ENCODE peak calls at places on chromosomes 5 and 9, in nine cellular contexts. One of them, this sample, is unnamed.

GRCh38 chr5:96177303-96177869 is 215.7 kb upstream of the ELL2 start:
- DNase-seq in HCT116: peak; percentile 12
- DNase-seq in esophagus squamous epithelium: no peak
- DNase-seq in tibial nerve: no peak
- DNase-seq in spleen: no peak
- DNase-seq in heart left ventricle: no peak
- DNase-seq in Peyer's patch: no peak
- DNase-seq in breast epithelium: no peak
- DNase-seq in ovary: no peak
- DNase-seq in this sample: no peak

GRCh38 chr9:83013261-83013610 is 49.7 kb downstream of the RASEF start:
- DNase-seq in tibial nerve: no peak
- DNase-seq in spleen: no peak
- DNase-seq in esophagus squamous epithelium: no peak
- DNase-seq in Peyer's patch: no peak
- DNase-seq in ovary: no peak
- DNase-seq in heart left ventricle: no peak
- DNase-seq in HCT116: no peak
- DNase-seq in breast epithelium: no peak
- DNase-seq in this sample: no peak

GRCh38 chr9:86285247-86285646 is 2.9 kb upstream of the ISCA1 start:
- DNase-seq in ovary: no peak
- DNase-seq in spleen: no peak
- DNase-seq in tibial nerve: no peak
- DNase-seq in esophagus squamous epithelium: no peak
- DNase-seq in HCT116: no peak
- DNase-seq in heart left ventricle: no peak
- DNase-seq in breast epithelium: no peak
- DNase-seq in Peyer's patch: no peak
- DNase-seq in this sample: no peak

GRCh38 chr5:119343766-119344165 is 12.1 kb upstream of the TNFAIP8 start:
- DNase-seq in breast epithelium: no peak
- DNase-seq in ovary: no peak
- DNase-seq in esophagus squamous epithelium: no peak
- DNase-seq in tibial nerve: no peak
- DNase-seq in heart left ventricle: no peak
- DNase-seq in Peyer's patch: peak; percentile 66
- DNase-seq in HCT116: no peak
- DNase-seq in spleen: no peak
- DNase-seq in this sample: no peak

GRCh38 chr9:99192786-99193465 is 28.8 kb downstream of the ALG2 start:
- DNase-seq in breast epithelium: no peak
- DNase-seq in heart left ventricle: no peak
- DNase-seq in Peyer's patch: no peak
- DNase-seq in tibial nerve: no peak
- DNase-seq in ovary: no peak
- DNase-seq in spleen: no peak
- DNase-seq in esophagus squamous epithelium: no peak
- DNase-seq in HCT116: no peak
- DNase-seq in this sample: no peak

GRCh38 chr9:112562235-112562958 is 75.8 kb downstream of the KIAA1958 start:
- DNase-seq in heart left ventricle: no peak
- DNase-seq in esophagus squamous epithelium: no peak
- DNase-seq in breast epithelium: no peak
- DNase-seq in tibial nerve: no peak
- DNase-seq in HCT116: no peak
- DNase-seq in ovary: no peak
- DNase-seq in Peyer's patch: no peak
- DNase-seq in spleen: no peak
- DNase-seq in this sample: no peak

GRCh38 chr9:93112864-93113389 is 16.9 kb downstream of the CARD19 start:
- DNase-seq in spleen: peak; percentile 79
- DNase-seq in HCT116: no peak
- DNase-seq in ovary: no peak
- DNase-seq in Peyer's patch: peak; percentile 46
- DNase-seq in tibial nerve: no peak
- DNase-seq in breast epithelium: no peak
- DNase-seq in heart left ventricle: peak; percentile 5
- DNase-seq in esophagus squamous epithelium: no peak
- DNase-seq in this sample: peak; percentile 56

GRCh38 chr5:115459844-115460243 is 84.7 kb downstream of the FEM1C start:
- DNase-seq in spleen: no peak
- DNase-seq in heart left ventricle: peak; percentile 21
- DNase-seq in tibial nerve: no peak
- DNase-seq in esophagus squamous epithelium: no peak
- DNase-seq in HCT116: peak; percentile 2
- DNase-seq in Peyer's patch: no peak
- DNase-seq in ovary: no peak
- DNase-seq in breast epithelium: no peak
- DNase-seq in this sample: no peak

GRCh38 chr9:31671011-31671410 is 713.4 kb upstream of the ACO1 start:
- DNase-seq in Peyer's patch: no peak
- DNase-seq in spleen: no peak
- DNase-seq in esophagus squamous epithelium: no peak
- DNase-seq in breast epithelium: no peak
- DNase-seq in tibial nerve: no peak
- DNase-seq in heart left ventricle: no peak
- DNase-seq in HCT116: no peak
- DNase-seq in ovary: no peak
- DNase-seq in this sample: no peak

GRCh38 chr5:54553659-54554207 is 36.2 kb downstream of the SNX18 start:
- DNase-seq in ovary: no peak
- DNase-seq in esophagus squamous epithelium: no peak
- DNase-seq in HCT116: no peak
- DNase-seq in Peyer's patch: no peak
- DNase-seq in spleen: no peak
- DNase-seq in heart left ventricle: no peak
- DNase-seq in tibial nerve: no peak
- DNase-seq in breast epithelium: no peak
- DNase-seq in this sample: no peak

GRCh38 chr9:129665008-129665771 is at the start of gene PRRX2:
- DNase-seq in HCT116: no peak
- DNase-seq in esophagus squamous epithelium: no peak
- DNase-seq in heart left ventricle: peak; percentile 27
- DNase-seq in Peyer's patch: no peak
- DNase-seq in ovary: no peak
- DNase-seq in spleen: no peak
- DNase-seq in breast epithelium: no peak
- DNase-seq in tibial nerve: no peak
- DNase-seq in this sample: no peak

GRCh38 chr5:132830436-132831094 is at the start of gene SHROOM1:
- DNase-seq in HCT116: peak; percentile 44
- DNase-seq in spleen: peak; percentile 80
- DNase-seq in heart left ventricle: peak; percentile 76
- DNase-seq in esophagus squamous epithelium: no peak
- DNase-seq in breast epithelium: no peak
- DNase-seq in tibial nerve: no peak
- DNase-seq in Peyer's patch: peak; percentile 83
- DNase-seq in ovary: peak; percentile 73
- DNase-seq in this sample: no peak
- TF ChIP-seq POLR2A in HCT116: peak; percentile 41
- TF ChIP-seq POLR2A in spleen: no peak
- TF ChIP-seq POLR2A in heart left ventricle: peak; percentile 46
- TF ChIP-seq POLR2A in esophagus squamous epithelium: no peak
- TF ChIP-seq POLR2A in breast epithelium: no peak
- TF ChIP-seq POLR2A in tibial nerve: no peak
- TF ChIP-seq POLR2A in Peyer's patch: peak; percentile 72
- TF ChIP-seq POLR2A in ovary: no peak
- TF ChIP-seq POLR2A in this sample: no peak

GRCh38 chr9:125337282-125337681 is 75.7 kb downstream of the GAPVD1 start:
- DNase-seq in ovary: no peak
- DNase-seq in Peyer's patch: no peak
- DNase-seq in spleen: no peak
- DNase-seq in tibial nerve: no peak
- DNase-seq in esophagus squamous epithelium: no peak
- DNase-seq in heart left ventricle: no peak
- DNase-seq in breast epithelium: no peak
- DNase-seq in HCT116: no peak
- DNase-seq in this sample: no peak
- TF ChIP-seq CTCF in ovary: no peak
- TF ChIP-seq CTCF in Peyer's patch: no peak
- TF ChIP-seq CTCF in spleen: no peak
- TF ChIP-seq CTCF in tibial nerve: no peak
- TF ChIP-seq CTCF in esophagus squamous epithelium: no peak
- TF ChIP-seq CTCF in heart left ventricle: no peak
- TF ChIP-seq CTCF in breast epithelium: no peak
- TF ChIP-seq CTCF in HCT116: no peak
- TF ChIP-seq CTCF in this sample: no peak

GRCh38 chr5:131264453-131265200 is 774 bp downstream of the CDC42SE2 start:
- DNase-seq in Peyer's patch: peak; percentile 75
- DNase-seq in tibial nerve: no peak
- DNase-seq in ovary: peak; percentile 59
- DNase-seq in breast epithelium: no peak
- DNase-seq in heart left ventricle: peak; percentile 15
- DNase-seq in esophagus squamous epithelium: no peak
- DNase-seq in HCT116: no peak
- DNase-seq in spleen: peak; percentile 92
- DNase-seq in this sample: no peak
- H3K4me3 ChIP-seq in Peyer's patch: peak overlapping the region; percentile 92
- H3K4me3 ChIP-seq in tibial nerve: peak overlapping the region; percentile 100
- H3K4me3 ChIP-seq in ovary: peak overlapping the region; percentile 73
- H3K4me3 ChIP-seq in breast epithelium: peak overlapping the region; percentile 99
- H3K4me3 ChIP-seq in heart left ventricle: peak overlapping the region; percentile 96
- H3K4me3 ChIP-seq in esophagus squamous epithelium: peak overlapping the region; percentile 92
- H3K4me3 ChIP-seq in HCT116: peak overlapping the region; percentile 83
- H3K4me3 ChIP-seq in spleen: peak overlapping the region; percentile 75
- H3K4me3 ChIP-seq in this sample: peak overlapping the region; percentile 99

GRCh38 chr9:107566596-107566995 is 77.0 kb upstream of the KLF4 start:
- DNase-seq in spleen: no peak
- DNase-seq in ovary: no peak
- DNase-seq in breast epithelium: no peak
- DNase-seq in heart left ventricle: no peak
- DNase-seq in esophagus squamous epithelium: no peak
- DNase-seq in HCT116: no peak
- DNase-seq in tibial nerve: no peak
- DNase-seq in Peyer's patch: no peak
- DNase-seq in this sample: no peak

DNA sequence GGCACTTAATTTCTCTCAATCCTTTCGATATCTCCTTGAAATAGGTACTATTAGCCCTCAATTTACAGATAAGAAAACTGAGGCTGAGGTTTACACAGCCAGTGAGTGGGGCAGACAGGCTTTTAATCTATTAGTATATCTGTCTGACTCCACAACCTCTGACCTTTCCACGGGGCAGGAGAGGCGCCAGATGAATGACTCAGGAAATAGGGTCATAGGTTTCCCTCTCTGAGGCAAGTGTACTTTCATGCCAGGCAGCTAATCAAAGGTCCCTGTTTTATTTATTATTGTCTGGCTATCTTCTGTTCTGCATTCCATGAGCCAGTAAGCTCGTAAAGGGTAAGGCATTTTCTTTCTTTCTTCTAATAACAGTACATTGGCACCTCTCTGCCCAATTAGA is 79.6 kb upstream of the KLF4 start:
- DNase-seq in tibial nerve: no peak
- DNase-seq in ovary: no peak
- DNase-seq in HCT116: no peak
- DNase-seq in spleen: no peak
- DNase-seq in esophagus squamous epithelium: no peak
- DNase-seq in breast epithelium: no peak
- DNase-seq in Peyer's patch: peak; percentile 83
- DNase-seq in heart left ventricle: no peak
- DNase-seq in this sample: no peak
- TF ChIP-seq POLR2A in tibial nerve: no peak
- TF ChIP-seq POLR2A in ovary: no peak
- TF ChIP-seq POLR2A in HCT116: no peak
- TF ChIP-seq POLR2A in spleen: no peak
- TF ChIP-seq POLR2A in esophagus squamous epithelium: no peak
- TF ChIP-seq POLR2A in breast epithelium: no peak
- TF ChIP-seq POLR2A in Peyer's patch: no peak
- TF ChIP-seq POLR2A in heart left ventricle: no peak
- TF ChIP-seq POLR2A in this sample: no peak

This sample was measured in suprapubic skin.